ENCODE peak calls at places on chromosomes 4 and X, in nine cellular contexts. J, P, K, T, O, I, S, D and X are unnamed samples.

GRCh38 chr4:2761035-2761923 is 5.1 kb upstream of the TNIP2 start:
- DNase-seq in D (no peak), O (no peak), S (no peak), P (no peak), J (peak), K (no peak), T (peak), I (no peak), X (peak)

GRCh38 chr4:69032847-69033638 is 63.2 kb upstream of the UGT2B7 start:
- DNase-seq in K (no peak), D (no peak), T (no peak), I (no peak), S (no peak), J (no peak), O (no peak), P (no peak), X (no peak)

GRCh38 chr4:88104902-88105610 is 53.4 kb downstream of the ABCG2 start:
- DNase-seq in O (peak), T (no peak), P (peak), S (peak), J (no peak), I (no peak), K (peak), D (no peak), X (no peak)

GRCh38 chr4:38314663-38315062 is 349.3 kb upstream of the KLF3 start:
- DNase-seq in I (no peak), T (no peak), D (no peak), S (no peak), P (no peak), J (no peak), O (no peak), K (peak), X (no peak)

GRCh38 chr4:66577922-66578321 is 907.6 kb upstream of the EPHA5 start:
- DNase-seq in S (no peak), K (no peak), P (no peak), T (peak), O (no peak), I (no peak), J (no peak), D (no peak), X (no peak)

GRCh38 chrX:54826598-54826997 is 19.1 kb downstream of the MAGED2 start:
- DNase-seq in D (no peak), J (no peak), I (no peak), O (no peak), S (no peak), P (no peak), T (no peak), K (no peak), X (no peak)

GRCh38 chr4:82984459-82984858 is 26.2 kb downstream of the LIN54 start:
- DNase-seq in I (no peak), D (no peak), S (no peak), P (no peak), O (peak), T (no peak), K (peak), J (no peak), X (no peak)

GRCh38 chr4:174828845-174829701 is at the start of gene GLRA3:
- DNase-seq in S (no peak), P (peak), D (no peak), I (no peak), O (no peak), J (peak), K (peak), T (peak), X (peak)

GRCh38 chrX:29617276-29617675 is 598.1 kb upstream of the MAGEB2 start:
- DNase-seq in K (peak), P (no peak), J (no peak), S (no peak), O (peak), I (no peak), T (peak), D (no peak), X (no peak)

GRCh38 chrX:154411322-154411980 is at the start of gene TAFAZZIN:
- DNase-seq in D (peak), T (peak), I (peak), K (peak), S (peak), J (peak), O (no peak), P (peak), X (no peak)

GRCh38 chrX:25721564-25721963 is 416.6 kb upstream of the MAGEB18 start:
- DNase-seq in T (peak), O (no peak), I (no peak), D (no peak), P (no peak), S (no peak), K (no peak), J (no peak), X (no peak)

GRCh38 chr4:153831236-153831635 is 42.4 kb upstream of the SFRP2 start:
- DNase-seq in P (no peak), K (no peak), S (no peak), T (no peak), J (no peak), D (no peak), I (no peak), O (no peak), X (no peak)

GRCh38 chrX:68163446-68163845 is 269.8 kb downstream of the OPHN1 start:
- DNase-seq in J (no peak), D (no peak), P (no peak), S (no peak), I (no peak), O (no peak), K (peak), T (no peak), X (no peak)

GRCh38 chr4:173332963-173333657 is 1.0 kb downstream of the HMGB2 start:
- DNase-seq in I (peak), J (peak), D (no peak), K (no peak), S (peak), P (no peak), O (no peak), T (no peak), X (no peak)

GRCh38 chr4:90345549-90345948 is 218.4 kb downstream of the CCSER1 start:
- DNase-seq in O (no peak), T (no peak), S (no peak), K (no peak), I (no peak), P (no peak), J (no peak), D (no peak), X (no peak)

GRCh38 chr4:107666134-107666533 is 53.9 kb downstream of the PAPSS1 start:
- DNase-seq in K (peak), D (no peak), T (no peak), S (peak), P (no peak), O (no peak), J (no peak), I (no peak), X (no peak)

GRCh38 chr4:40180356-40180755 is 16.5 kb upstream of the RHOH start:
- DNase-seq in S (peak), P (no peak), O (peak), I (no peak), T (no peak), D (peak), J (no peak), K (peak), X (no peak)

GRCh38 chr4:98712607-98713006 is 54.2 kb upstream of the TSPAN5 start:
- DNase-seq in P (no peak), D (no peak), S (no peak), J (no peak), T (no peak), O (no peak), K (no peak), I (no peak), X (no peak)

GRCh38 chrX:153875391-153876111 is 10.4 kb downstream of the L1CAM start:
- DNase-seq in O (no peak), K (no peak), J (peak), S (no peak), I (peak), T (no peak), D (peak), P (no peak), X (peak)

GRCh38 chrX:12390301-12390700 is 252.0 kb downstream of the FRMPD4 start:
- DNase-seq in K (peak), P (no peak), J (no peak), S (no peak), T (no peak), I (no peak), O (peak), D (no peak), X (no peak)

GRCh38 chr4:7771541-7772507 is 167.8 kb downstream of the AFAP1 start:
- DNase-seq in T (no peak), S (no peak), J (peak), D (no peak), I (no peak), K (no peak), P (no peak), O (no peak), X (peak)

GRCh38 chrX:78119521-78120227 is 15.6 kb downstream of the PGK1 start:
- DNase-seq in S (no peak), J (no peak), D (no peak), K (no peak), T (peak), I (no peak), P (no peak), O (no peak), X (no peak)